ENCODE peak calls at places on chromosomes 5 and 9, in ten cellular contexts. U, T, F, W, A, S, O, E, M and Q are unnamed samples.

GRCh38 chr5:124748687-124749594 is 2.5 kb upstream of the ZNF608 start:
- DNase-seq in U (peak; percentile 47), T (peak; percentile 80), F (peak; percentile 91), W (peak; percentile 61), A (peak; percentile 80), S (no peak), O (peak; percentile 92), E (peak; percentile 97), M (peak; percentile 80), Q (peak; percentile 89)

GRCh38 chr5:66882592-66883227 is 286.5 kb downstream of the MAST4 start:
- DNase-seq in U (no peak), T (no peak), F (peak; percentile 72), W (no peak), A (no peak), S (no peak), O (no peak), E (peak; percentile 48), M (no peak), Q (no peak)

GRCh38 chr5:139262414-139263139 is 31.0 kb upstream of the MATR3 start:
- DNase-seq in U (peak; percentile 87), T (peak; percentile 86), F (peak; percentile 91), W (peak; percentile 90), A (peak; percentile 87), S (peak; percentile 46), O (peak; percentile 86), E (peak; percentile 87), M (peak; percentile 87), Q (no peak)

GRCh38 chr9:136326777-136327312 is 494 bp upstream of the GPSM1 start:
- DNase-seq in U (no peak), T (no peak), F (no peak), W (no peak), A (no peak), S (no peak), O (no peak), E (no peak), M (no peak), Q (no peak)

GRCh38 chr5:97422678-97423077 is 239.6 kb upstream of the RIOK2 start:
- DNase-seq in U (no peak), T (no peak), F (peak; percentile 42), W (no peak), A (no peak), S (no peak), O (no peak), E (no peak), M (no peak), Q (no peak)

GRCh38 chr5:1409386-1410110 is 35.7 kb downstream of the SLC6A3 start:
- DNase-seq in U (peak; percentile 7), T (no peak), F (peak; percentile 13), W (no peak), A (peak; percentile 66), S (no peak), O (no peak), E (peak; percentile 7), M (no peak), Q (no peak)

GRCh38 chr9:86115886-86116285 is 16.5 kb upstream of the GOLM1 start:
- DNase-seq in U (no peak), T (no peak), F (no peak), W (no peak), A (no peak), S (no peak), O (no peak), E (no peak), M (no peak), Q (no peak)

GRCh38 chr5:139341187-139341688 is 416 bp upstream of the PAIP2 start:
- DNase-seq in U (no peak), T (no peak), F (no peak), W (no peak), A (no peak), S (no peak), O (no peak), E (no peak), M (no peak), Q (no peak)

GRCh38 chr5:35908266-35908665 is 30.2 kb downstream of the CAPSL start:
- DNase-seq in U (no peak), T (no peak), F (no peak), W (no peak), A (no peak), S (no peak), O (no peak), E (no peak), M (no peak), Q (no peak)

GRCh38 chr5:14503017-14503680 is 78.4 kb upstream of the OTULINL start:
- DNase-seq in U (no peak), T (no peak), F (no peak), W (no peak), A (no peak), S (no peak), O (no peak), E (no peak), M (no peak), Q (no peak)

GRCh38 chr5:115193295-115193694 is 23.6 kb upstream of the TRIM36 start:
- DNase-seq in U (no peak), T (no peak), F (no peak), W (no peak), A (no peak), S (no peak), O (no peak), E (no peak), M (no peak), Q (no peak)

GRCh38 chr5:151870820-151871219 is 53.8 kb downstream of the GLRA1 start:
- DNase-seq in U (no peak), T (no peak), F (peak; percentile 42), W (no peak), A (no peak), S (no peak), O (no peak), E (no peak), M (no peak), Q (peak; percentile 5)

DNA sequence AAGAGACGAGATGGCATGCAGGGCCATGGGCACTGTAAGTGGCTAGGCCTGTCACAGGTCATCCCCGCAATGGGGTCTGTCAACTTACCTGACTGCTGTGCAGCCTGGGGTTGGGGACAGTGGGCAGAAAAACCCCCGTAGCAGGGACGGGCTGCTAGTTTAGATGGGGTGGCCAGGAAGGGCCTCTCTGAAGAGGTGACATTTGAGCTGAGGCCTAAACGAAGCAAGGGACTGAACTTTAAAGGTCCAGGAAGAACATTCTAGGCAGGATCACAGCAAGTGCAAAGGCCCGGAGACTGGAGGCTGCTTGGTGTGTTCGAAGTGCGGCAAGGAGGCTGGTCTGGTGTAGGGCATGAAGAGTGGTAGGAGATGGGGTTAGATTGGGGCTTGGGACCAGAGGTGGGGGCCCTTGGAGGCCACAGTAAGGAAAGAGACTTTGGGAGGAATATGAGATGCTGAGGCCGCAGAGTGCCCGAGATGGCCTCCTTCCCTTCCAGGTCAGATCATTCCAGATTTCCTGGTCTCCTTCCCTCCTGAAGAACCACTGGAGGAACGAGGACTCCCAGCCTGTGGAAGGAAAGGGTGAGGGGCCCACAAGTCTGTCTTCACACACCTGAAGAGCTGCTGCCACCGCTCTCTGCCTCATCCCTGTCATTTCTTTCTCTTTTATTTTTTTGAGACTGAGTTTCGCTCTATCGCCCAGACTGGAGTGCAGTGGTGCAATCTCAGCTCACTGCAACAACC is 37.9 kb upstream of the SH3PXD2B start:
- DNase-seq in U (no peak), T (no peak), F (no peak), W (no peak), A (no peak), S (no peak), O (no peak), E (no peak), M (peak; percentile 12), Q (no peak)
- H3K36me3 ChIP-seq in U (no peaks in the 10 kb centered on the region), T (no peaks in the 10 kb centered on the region), F (no peaks in the 10 kb centered on the region), W (no peaks in the 10 kb centered on the region), A (no peaks in the 10 kb centered on the region), S (no peaks in the 10 kb centered on the region), O (no peaks in the 10 kb centered on the region), E (no peaks in the 10 kb centered on the region), M (no peaks in the 10 kb centered on the region), Q (no peaks in the 10 kb centered on the region)

DNA sequence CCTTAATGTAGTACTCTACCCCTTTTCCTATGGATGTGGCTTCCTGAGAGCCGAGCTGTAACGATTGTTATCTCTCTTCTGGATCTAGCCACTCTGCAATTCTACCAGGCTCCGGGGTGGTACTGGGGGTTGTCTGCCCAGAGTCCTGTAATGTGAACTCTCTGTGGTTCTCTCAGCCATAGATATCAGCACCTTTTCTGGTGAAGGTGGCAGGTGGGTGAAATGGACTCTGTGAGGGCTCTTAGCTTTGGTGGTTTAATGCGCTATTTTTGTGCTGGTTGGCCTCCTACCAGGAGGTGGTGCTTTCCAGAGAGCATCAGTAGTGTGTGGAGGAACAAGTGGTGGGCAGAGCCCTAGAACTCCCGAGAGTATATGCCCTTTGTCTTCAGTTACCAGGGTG is 122.1 kb downstream of the GABRG2 start:
- DNase-seq in U (no peak), T (no peak), F (no peak), W (no peak), A (no peak), S (no peak), O (no peak), E (no peak), M (no peak), Q (no peak)
- H3K36me3 ChIP-seq in U (no peaks in the 10 kb centered on the region), T (no peaks in the 10 kb centered on the region), F (no peaks in the 10 kb centered on the region), W (no peaks in the 10 kb centered on the region), A (no peaks in the 10 kb centered on the region), S (no peaks in the 10 kb centered on the region), O (no peaks in the 10 kb centered on the region), E (no peaks in the 10 kb centered on the region), M (no peaks in the 10 kb centered on the region), Q (no peaks in the 10 kb centered on the region)

DNA sequence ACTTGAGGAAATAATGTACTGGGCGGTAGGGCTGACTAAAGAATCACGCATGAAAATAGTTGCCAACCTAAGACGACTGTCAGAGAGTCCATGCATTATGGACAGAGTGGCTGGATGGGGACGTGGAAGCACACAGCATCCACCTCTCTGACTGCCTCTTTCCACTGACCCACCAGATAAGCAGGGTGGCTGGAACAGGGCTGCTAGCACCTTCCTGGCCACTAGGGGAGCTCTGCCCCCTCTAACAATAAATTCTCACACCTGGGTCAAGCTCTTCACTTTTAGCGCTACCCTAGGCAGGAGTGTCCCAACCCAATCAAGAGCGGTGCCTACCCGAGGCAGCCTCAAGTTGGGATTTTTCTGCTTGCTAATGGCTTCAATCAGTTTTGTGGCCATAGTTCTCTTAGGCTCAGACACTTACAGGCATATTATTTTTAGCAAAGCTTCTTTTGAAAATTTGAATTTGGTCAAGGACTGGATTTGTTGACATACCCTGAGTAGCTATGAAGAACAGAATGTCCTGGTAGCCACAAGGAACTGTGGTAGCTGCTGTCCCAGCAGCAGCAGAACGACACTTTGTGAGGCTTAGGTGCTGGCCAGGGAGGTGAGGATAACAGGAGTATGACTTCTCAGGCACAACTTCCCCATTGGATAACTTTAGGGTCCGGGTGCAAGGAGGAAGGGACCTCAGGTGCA is 6.9 kb upstream of the TPM2 start:
- DNase-seq in U (peak; percentile 46), T (peak; percentile 83), F (peak; percentile 40), W (peak; percentile 71), A (peak; percentile 84), S (no peak), O (peak; percentile 54), E (peak; percentile 59), M (peak; percentile 59), Q (no peak)
- H3K36me3 ChIP-seq in U (peaks cover 20% of the 10 kb centered on the region), T (peaks cover 57% of the 10 kb centered on the region), F (peaks cover 57% of the 10 kb centered on the region), W (no peaks in the 10 kb centered on the region), A (peaks cover 61% of the 10 kb centered on the region), S (peaks cover 54% of the 10 kb centered on the region), O (peaks cover 17% of the 10 kb centered on the region), E (peaks cover 42% of the 10 kb centered on the region), M (peaks cover 55% of the 10 kb centered on the region), Q (peaks cover 4% of the 10 kb centered on the region)

DNA sequence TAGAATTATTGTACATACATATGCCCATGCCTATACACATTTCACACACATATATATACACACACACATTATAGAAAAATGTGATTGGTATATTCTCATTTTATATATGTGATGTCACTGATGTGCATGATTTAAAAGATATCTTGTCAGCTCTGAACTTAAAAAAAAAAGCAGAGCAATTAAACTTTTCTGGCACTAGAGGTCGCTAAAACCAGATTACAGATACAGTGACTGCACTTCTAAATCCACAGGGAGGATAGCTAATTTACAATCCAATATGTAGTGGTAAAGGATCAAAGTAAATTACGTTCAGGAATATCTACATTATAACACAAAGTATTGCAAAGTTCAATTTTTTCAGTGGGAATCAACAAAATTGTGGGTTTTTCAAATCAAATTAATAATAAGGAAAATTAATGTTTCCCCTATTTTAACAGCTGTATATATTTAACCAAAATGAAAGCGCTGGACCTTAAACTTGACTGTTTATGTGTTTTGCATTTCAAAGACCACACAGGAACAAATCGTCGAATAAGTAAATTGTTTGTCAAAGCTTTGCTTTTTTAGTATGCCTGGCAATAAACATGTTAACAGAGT is 1201.2 kb upstream of the C9orf72 start:
- DNase-seq in U (no peak), T (no peak), F (peak; percentile 0), W (no peak), A (no peak), S (no peak), O (no peak), E (peak; percentile 8), M (no peak), Q (no peak)
- H3K36me3 ChIP-seq in U (no peaks in the 10 kb centered on the region), T (no peaks in the 10 kb centered on the region), F (no peaks in the 10 kb centered on the region), W (no peaks in the 10 kb centered on the region), A (no peaks in the 10 kb centered on the region), S (no peaks in the 10 kb centered on the region), O (no peaks in the 10 kb centered on the region), E (no peaks in the 10 kb centered on the region), M (no peaks in the 10 kb centered on the region), Q (no peaks in the 10 kb centered on the region)